ENCODE peak calls at places on chromosomes 12 and 14, in ten cellular contexts. R, Q, A, B, M, Z, N, H, O and E are unnamed samples.

GRCh38 chr12:109757671-109758265 is 44.1 kb downstream of the FAM222A start:
- DNase-seq in B (no peak), N (no peak), M (no peak), Z (no peak), A (no peak), Q (no peak), H (no peak), R (no peak), O (no peak), E (no peak)

GRCh38 chr14:55000381-55000780 is 26.5 kb downstream of the WDHD1 start:
- DNase-seq in B (no peak), A (no peak), Q (no peak), H (no peak), R (no peak), Z (no peak), N (no peak), M (no peak), O (no peak), E (no peak)

GRCh38 chr12:39272934-39273770 is 169.8 kb downstream of the KIF21A start:
- DNase-seq in N (peak; percentile 39), H (peak; percentile 46), Q (no peak), A (peak; percentile 52), Z (no peak), B (no peak), O (peak; percentile 47), M (no peak), R (peak; percentile 41), E (peak; percentile 24)

GRCh38 chr14:66015046-66015780 is 471.0 kb upstream of the CCDC196 start:
- DNase-seq in B (no peak), R (no peak), Z (no peak), M (peak; percentile 68), A (no peak), O (no peak), N (no peak), Q (no peak), H (peak; percentile 98), E (no peak)

GRCh38 chr12:25853696-25854095 is 104.8 kb upstream of the RASSF8 start:
- DNase-seq in R (no peak), A (no peak), M (no peak), H (no peak), Z (no peak), B (no peak), O (no peak), Q (no peak), N (no peak), E (no peak)

GRCh38 chr14:75295061-75295461 is 16.4 kb downstream of the FOS start:
- DNase-seq in Q (peak; percentile 69), R (peak; percentile 46), A (peak; percentile 61), B (peak; percentile 77), Z (no peak), M (no peak), O (peak; percentile 84), N (peak; percentile 81), H (no peak), E (no peak)

GRCh38 chr12:28035483-28035882 is 63.0 kb upstream of the PTHLH start:
- DNase-seq in O (peak; percentile 89), R (no peak), A (no peak), B (no peak), N (no peak), H (no peak), M (no peak), Z (no peak), Q (no peak), E (no peak)

GRCh38 chr14:37597538-37598084 is 2.2 kb downstream of the TTC6 start:
- DNase-seq in M (no peak), A (no peak), N (peak; percentile 30), Q (no peak), Z (no peak), O (peak; percentile 51), R (peak; percentile 67), B (no peak), H (no peak), E (no peak)

GRCh38 chr12:124904306-124905098 is 9.9 kb downstream of the UBC start:
- DNase-seq in R (peak; percentile 59), N (peak; percentile 96), H (no peak), Q (peak; percentile 70), A (peak; percentile 85), O (peak; percentile 95), M (no peak), B (peak; percentile 90), Z (no peak), E (no peak)

GRCh38 chr14:33707751-33708150 is 243.1 kb downstream of the EGLN3 start:
- DNase-seq in O (no peak), Q (no peak), N (no peak), R (no peak), Z (no peak), H (no peak), B (no peak), A (no peak), M (no peak), E (no peak)

GRCh38 chr12:119096429-119097202 is 82.1 kb upstream of the HSPB8 start:
- DNase-seq in Z (no peak), Q (no peak), M (no peak), H (no peak), R (peak; percentile 51), N (no peak), A (no peak), B (no peak), O (no peak), E (no peak)

GRCh38 chr12:131364903-131365820 is 345.7 kb upstream of the SFSWAP start:
- DNase-seq in O (no peak), M (no peak), R (no peak), Q (no peak), A (no peak), N (peak; percentile 35), H (no peak), B (no peak), Z (no peak), E (no peak)

GRCh38 chr12:52925717-52926595 is 21.1 kb upstream of the KRT8 start:
- DNase-seq in B (no peak), N (no peak), Q (peak; percentile 77), A (peak; percentile 88), H (no peak), O (peak; percentile 27), M (no peak), Z (no peak), R (peak; percentile 63), E (no peak)

GRCh38 chr14:75501080-75501479 is 21.2 kb upstream of the BATF start:
- DNase-seq in Z (no peak), N (no peak), B (no peak), M (no peak), O (no peak), A (no peak), H (no peak), Q (peak; percentile 26), R (no peak), E (no peak)